ENCODE peak calls at places on chromosomes 11 and 22, in six cellular contexts. R is testis, A is fibroblast of lung, T is pancreas, N is right atrium auricular region, W is ovary. L is an unnamed sample.

GRCh38 chr11:69451289-69451688 is 30.2 kb upstream of the LINC01488 start:
- DNase-seq in R (no peak), W (no peak), N (no peak), A (no peak), T (no peak), L (no peak)

GRCh38 chr11:75313457-75314272 is 37.8 kb downstream of the ARRB1 start:
- DNase-seq in N (peak), R (peak), A (peak), T (no peak), W (peak), L (peak)

GRCh38 chr22:48493733-48494132 is 1333.9 kb downstream of the BRD1 start:
- DNase-seq in A (no peak), N (no peak), T (peak), W (no peak), R (no peak), L (no peak)

GRCh38 chr22:38873469-38874411 is 1.7 kb upstream of the CBX6 start:
- DNase-seq in N (peak), R (no peak), W (no peak), T (no peak), A (no peak), L (peak)

GRCh38 chr11:69640995-69641581 is at the start of gene CCND1:
- DNase-seq in T (peak), N (peak), W (no peak), A (peak), R (peak), L (peak)

GRCh38 chr22:49425356-49425755 is 402.3 kb downstream of the BRD1 start:
- DNase-seq in N (no peak), W (no peak), A (no peak), T (no peak), R (no peak), L (no peak)

GRCh38 chr11:21656065-21656464 is 536.8 kb upstream of the ANO5 start:
- DNase-seq in W (no peak), T (no peak), R (no peak), N (no peak), A (no peak), L (no peak)

GRCh38 chr11:65435981-65436411 is 13.4 kb downstream of the NEAT1 start:
- DNase-seq in R (peak), N (peak), T (no peak), W (no peak), A (no peak), L (no peak)

GRCh38 chr11:84384637-84385227 is 1098.6 kb upstream of the CCDC90B start:
- DNase-seq in W (peak), N (peak), A (peak), R (peak), T (peak), L (peak)

GRCh38 chr11:48088682-48089050 is 108.3 kb downstream of the PTPRJ start:
- DNase-seq in N (no peak), R (no peak), A (peak), W (no peak), T (no peak), L (no peak)

GRCh38 chr11:12731841-12732336 is 57.7 kb downstream of the TEAD1 start:
- DNase-seq in A (peak), R (no peak), N (no peak), W (no peak), T (no peak), L (no peak)

GRCh38 chr11:62388999-62389398 is 29.8 kb upstream of the SCGB1A1 start:
- DNase-seq in N (no peak), W (no peak), R (no peak), T (no peak), A (no peak), L (no peak)

GRCh38 chr11:121892863-121893262 is 223.2 kb downstream of the BLID start:
- DNase-seq in T (no peak), A (peak), W (no peak), N (no peak), R (no peak), L (no peak)

GRCh38 chr11:2903672-2904011 is 18.1 kb upstream of the CDKN1C start:
- DNase-seq in N (no peak), A (no peak), R (no peak), T (no peak), W (no peak), L (no peak)

DNA sequence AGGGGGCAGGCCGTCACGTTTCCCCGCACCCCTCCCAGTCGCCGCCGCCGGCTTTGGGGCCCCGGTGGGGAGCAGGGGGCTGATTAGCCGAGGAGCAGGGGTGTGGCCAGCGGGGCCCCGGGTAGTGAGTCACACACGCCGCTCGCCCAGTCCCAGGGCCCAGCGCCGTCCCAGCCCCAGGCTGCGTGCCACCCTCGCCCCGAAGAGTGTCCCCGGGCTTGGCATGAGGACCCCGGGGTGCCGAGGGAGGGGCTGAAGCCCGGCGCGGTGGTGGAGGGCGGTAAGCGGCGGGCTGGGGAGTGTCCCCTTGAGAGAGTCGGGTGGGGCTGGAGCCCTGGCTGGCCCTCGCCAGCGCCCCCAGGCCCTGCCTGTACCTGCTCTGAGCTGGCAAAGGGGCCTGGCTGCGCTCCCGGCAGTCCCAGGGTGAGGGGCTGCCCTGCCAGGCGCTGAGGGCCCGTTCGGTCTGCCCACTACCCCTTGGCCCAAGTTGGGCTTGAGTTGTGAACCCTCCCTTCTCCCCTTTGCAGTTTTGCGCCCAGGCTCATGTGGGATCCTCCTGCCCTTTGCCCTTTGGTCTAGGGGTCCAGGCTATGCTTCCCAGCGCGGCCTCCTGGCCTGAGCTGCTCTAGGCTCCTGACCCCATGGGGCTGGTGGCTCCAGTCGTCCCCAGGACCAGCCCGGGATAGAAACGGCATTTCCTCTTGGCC is 34.6 kb downstream of the PRDM11 start:
- DNase-seq in W (peak), N (no peak), A (peak), R (peak), T (peak), L (peak)
- TF ChIP-seq CTCF in W (no peak), N (no peak), A (no peak), R (no peak), T (no peak), L (no peak)

GRCh38 chr22:50505276-50505775 is 2.2 kb downstream of the LMF2 start:
- DNase-seq in T (no peak), N (no peak), W (no peak), R (no peak), A (no peak), L (no peak)

GRCh38 chr22:50506611-50507420 is 686 bp downstream of the LMF2 start:
- DNase-seq in W (no peak), R (no peak), N (no peak), T (peak), A (peak), L (no peak)

GRCh38 chr22:50507421-50507990 is at the start of gene LMF2:
- DNase-seq in A (no peak), T (peak), N (peak), R (peak), W (peak), L (peak)

GRCh38 chr22:50504245-50505211 is 3.0 kb downstream of the LMF2 start:
- DNase-seq in A (no peak), T (peak), W (no peak), N (no peak), R (no peak), L (no peak)

GRCh38 chr22:50505776-50506610 is 1.5 kb downstream of the LMF2 start:
- DNase-seq in N (no peak), A (no peak), T (peak), R (no peak), W (no peak), L (no peak)
- H3K27ac ChIP-seq in N (peak), A (no peak), T (peak), R (no peak), W (no peak), L (peak)

DNA sequence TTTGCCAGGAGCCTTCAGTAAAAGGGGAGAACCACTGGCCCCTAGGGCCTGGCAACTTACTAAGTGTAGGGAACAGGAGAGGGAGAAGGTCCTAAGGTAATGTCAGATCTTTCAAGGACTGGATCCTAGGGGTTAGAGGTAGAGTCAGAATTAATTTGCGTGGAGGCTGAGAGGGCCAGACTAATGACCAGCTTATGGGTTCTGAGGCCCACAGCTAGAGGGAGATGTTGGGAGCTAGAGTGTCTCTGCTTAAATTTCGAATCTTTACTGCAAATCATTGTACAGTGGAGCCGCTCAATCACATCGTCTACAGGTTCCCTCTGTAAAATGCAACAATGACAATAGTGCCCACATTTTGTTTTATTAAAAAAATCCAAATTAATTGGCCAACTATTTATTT is 31.4 kb downstream of the CLMP start:
- DNase-seq in W (no peak), A (no peak), N (no peak), T (no peak), R (no peak), L (no peak)
- TF ChIP-seq CTCF in W (no peak), A (no peak), N (no peak), T (no peak), R (no peak), L (no peak)

GRCh38 chr11:35039076-35039475 is 99.9 kb upstream of the CD44 start:
- DNase-seq in T (no peak), N (no peak), R (no peak), A (no peak), W (no peak), L (no peak)
- H3K27ac ChIP-seq in T (no peak), N (no peak), R (no peak), A (no peak), W (no peak), L (no peak)

DNA sequence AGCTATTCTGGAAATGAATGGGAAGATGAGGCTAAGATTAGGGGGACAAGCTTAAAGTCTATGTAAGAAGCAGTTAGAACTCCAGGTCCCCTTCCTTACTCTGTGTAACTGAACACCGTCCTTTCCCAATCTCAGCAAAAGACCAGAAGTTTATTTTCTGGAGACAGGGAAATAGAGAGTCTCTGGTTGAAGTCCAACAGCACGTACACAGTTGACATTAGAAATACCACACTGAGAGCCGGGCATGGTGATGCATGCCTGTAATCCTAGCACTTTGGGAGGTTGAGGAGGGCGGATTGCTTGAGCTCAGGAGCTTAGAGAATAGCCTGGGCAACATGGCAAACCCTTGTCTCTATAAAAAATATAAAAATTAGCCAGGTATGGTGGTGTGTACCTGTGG is 94.0 kb downstream of the CD44 start:
- DNase-seq in T (no peak), W (no peak), R (no peak), A (no peak), N (no peak), L (no peak)
- TF ChIP-seq CTCF in T (no peak), W (no peak), R (no peak), A (no peak), N (no peak), L (no peak)

GRCh38 chr11:27912916-27913315 is 195.0 kb downstream of the KIF18A start:
- DNase-seq in W (no peak), N (no peak), T (no peak), A (peak), R (no peak), L (no peak)

GRCh38 chr11:27914080-27914479 is 193.9 kb downstream of the KIF18A start:
- DNase-seq in T (no peak), R (no peak), N (no peak), A (peak), W (no peak), L (no peak)

GRCh38 chr11:27910186-27910941 is 197.6 kb downstream of the KIF18A start:
- DNase-seq in N (no peak), W (no peak), T (no peak), R (no peak), A (peak), L (no peak)

GRCh38 chr11:27916541-27917100 is 191.3 kb downstream of the KIF18A start:
- DNase-seq in N (no peak), W (no peak), T (no peak), R (no peak), A (peak), L (no peak)

DNA sequence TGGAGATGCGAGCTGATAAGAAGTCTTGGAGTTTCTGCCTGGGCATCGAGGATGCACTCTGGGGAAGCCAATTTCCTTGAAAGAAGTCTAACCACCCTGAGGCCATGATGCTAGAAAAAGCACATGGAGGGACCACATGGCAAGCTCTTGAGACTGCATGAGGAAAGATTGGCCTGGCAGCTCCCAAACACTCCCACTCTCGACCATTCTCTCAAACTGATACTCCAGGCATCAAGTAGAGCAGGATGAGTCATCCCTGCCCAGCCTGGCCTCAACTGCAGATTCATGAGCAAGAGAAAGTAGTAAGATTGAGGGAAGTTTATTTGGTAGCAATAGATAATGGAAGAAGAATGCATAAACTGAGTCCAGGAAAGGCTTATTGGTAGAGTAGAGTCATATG is 194.3 kb downstream of the KIF18A start:
- DNase-seq in W (no peak), R (no peak), N (no peak), A (peak), T (no peak), L (no peak)
- H3K27ac ChIP-seq in W (no peak), R (no peak), N (no peak), A (no peak), T (no peak), L (no peak)

DNA sequence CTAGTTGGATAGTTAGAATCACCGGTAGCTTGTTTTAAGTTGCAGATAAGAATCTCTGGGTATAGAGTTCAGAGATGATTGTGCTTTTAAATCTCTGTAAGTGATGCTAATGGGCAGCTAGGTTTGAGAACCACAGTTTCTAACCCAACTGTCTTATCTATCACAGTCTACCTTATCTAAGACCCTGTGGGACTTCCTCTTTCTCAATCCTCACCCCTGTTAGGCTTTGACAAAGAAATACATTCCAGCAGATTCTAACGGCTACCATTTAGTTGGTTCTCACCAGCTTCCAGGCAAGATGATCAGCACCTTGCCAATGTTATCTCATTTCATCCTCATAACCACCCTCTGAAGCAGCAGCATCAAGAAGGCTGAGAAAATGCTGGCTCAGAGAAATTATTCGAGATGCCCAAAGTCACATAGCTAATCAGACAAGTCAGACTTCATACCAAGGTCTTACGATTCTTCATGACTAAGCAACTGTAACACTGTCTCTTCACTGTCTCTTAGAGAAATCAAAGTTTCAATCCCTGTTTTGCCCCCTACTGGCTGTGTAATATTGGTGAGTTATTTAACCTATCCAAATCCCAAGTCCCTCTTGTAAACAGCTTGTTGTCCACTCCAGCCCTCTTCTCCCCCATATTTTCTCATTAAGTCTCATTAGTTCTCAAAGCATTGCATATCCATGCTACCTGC is 192.4 kb upstream of the API5 start:
- DNase-seq in N (no peak), A (no peak), R (no peak), W (no peak), T (no peak), L (no peak)
- TF ChIP-seq CTCF in N (no peak), A (no peak), R (no peak), W (no peak), T (no peak), L (no peak)

GRCh38 chr11:33160587-33160986 is 693 bp downstream of the CSTF3 start:
- DNase-seq in A (no peak), W (no peak), N (no peak), R (no peak), T (no peak), L (no peak)
- H3K27ac ChIP-seq in A (peak), W (no peak), N (peak), R (peak), T (peak), L (peak)

DNA sequence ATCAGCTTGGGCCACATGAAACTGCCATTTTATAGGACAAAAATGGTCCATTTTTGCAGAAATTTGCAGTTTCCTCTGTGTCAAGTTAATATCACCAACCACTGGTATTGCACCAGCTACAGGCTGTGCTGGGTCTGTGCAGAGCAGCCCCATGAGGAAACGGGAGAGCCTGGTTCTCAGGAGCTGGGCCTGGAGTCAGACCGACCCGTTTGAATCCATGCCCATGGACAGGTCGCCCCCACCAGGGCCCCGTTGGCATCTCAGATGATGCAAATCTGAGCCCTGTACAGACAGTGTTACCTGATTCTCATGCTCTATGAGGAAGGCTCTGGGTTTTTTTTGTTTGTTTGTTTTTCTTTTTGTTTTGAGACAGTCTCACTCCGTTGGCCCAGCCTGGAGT is 9.8 kb upstream of the SEC14L6 start:
- DNase-seq in R (no peak), W (no peak), T (no peak), N (no peak), A (no peak), L (no peak)
- TF ChIP-seq CTCF in R (no peak), W (no peak), T (no peak), N (no peak), A (no peak), L (no peak)

GRCh38 chr22:47022475-47022874 is 260.0 kb downstream of the TBC1D22A start:
- DNase-seq in R (no peak), N (no peak), A (no peak), W (no peak), T (no peak), L (no peak)
- H3K27ac ChIP-seq in R (no peak), N (no peak), A (no peak), W (no peak), T (no peak), L (no peak)

L was measured in tibial artery.